ENCODE peak calls at places on chromosomes 13 and 19, in ten cellular contexts. One of them, this sample, is unnamed.

GRCh38 chr19:9597027-9597426 is 12.7 kb upstream of the ZNF121 start:
- DNase-seq in heart right ventricle: no peak
- DNase-seq in uterus: no peak
- DNase-seq in left ventricle myocardium inferior: no peak
- DNase-seq in endodermal cell: no peak
- DNase-seq in mucosa of descending colon: no peak
- DNase-seq in thoracic aorta: no peak
- DNase-seq in endothelial cell of umbilical vein: peak; percentile 9
- DNase-seq in neural progenitor cell: no peak
- DNase-seq in cardiac muscle cell: peak; percentile 73
- DNase-seq in this sample: no peak

GRCh38 chr19:56837004-56837403 is 3.5 kb downstream of the PEG3 start:
- DNase-seq in heart right ventricle: no peak
- DNase-seq in uterus: no peak
- DNase-seq in left ventricle myocardium inferior: no peak
- DNase-seq in endodermal cell: no peak
- DNase-seq in mucosa of descending colon: no peak
- DNase-seq in thoracic aorta: no peak
- DNase-seq in endothelial cell of umbilical vein: no peak
- DNase-seq in neural progenitor cell: no peak
- DNase-seq in cardiac muscle cell: no peak
- DNase-seq in this sample: no peak

GRCh38 chr19:33501957-33502356 is 19.6 kb downstream of the PEPD start:
- DNase-seq in heart right ventricle: no peak
- DNase-seq in uterus: no peak
- DNase-seq in left ventricle myocardium inferior: no peak
- DNase-seq in endodermal cell: no peak
- DNase-seq in mucosa of descending colon: no peak
- DNase-seq in thoracic aorta: no peak
- DNase-seq in endothelial cell of umbilical vein: no peak
- DNase-seq in neural progenitor cell: no peak
- DNase-seq in cardiac muscle cell: no peak
- DNase-seq in this sample: no peak

GRCh38 chr19:58395220-58395978 is at the start of gene RNF225:
- DNase-seq in heart right ventricle: no peak
- DNase-seq in uterus: no peak
- DNase-seq in left ventricle myocardium inferior: no peak
- DNase-seq in endodermal cell: peak; percentile 87
- DNase-seq in mucosa of descending colon: peak; percentile 53
- DNase-seq in thoracic aorta: no peak
- DNase-seq in endothelial cell of umbilical vein: no peak
- DNase-seq in neural progenitor cell: no peak
- DNase-seq in cardiac muscle cell: no peak
- DNase-seq in this sample: no peak

GRCh38 chr19:35484637-35485036 is 5.6 kb downstream of the KRTDAP start:
- DNase-seq in heart right ventricle: no peak
- DNase-seq in uterus: no peak
- DNase-seq in left ventricle myocardium inferior: no peak
- DNase-seq in endodermal cell: no peak
- DNase-seq in mucosa of descending colon: no peak
- DNase-seq in thoracic aorta: no peak
- DNase-seq in endothelial cell of umbilical vein: no peak
- DNase-seq in neural progenitor cell: no peak
- DNase-seq in cardiac muscle cell: no peak
- DNase-seq in this sample: no peak

GRCh38 chr19:10748924-10749434 is 31.1 kb downstream of the DNM2 start:
- DNase-seq in heart right ventricle: peak; percentile 60
- DNase-seq in uterus: no peak
- DNase-seq in left ventricle myocardium inferior: peak; percentile 49
- DNase-seq in endodermal cell: no peak
- DNase-seq in mucosa of descending colon: peak; percentile 86
- DNase-seq in thoracic aorta: no peak
- DNase-seq in endothelial cell of umbilical vein: peak; percentile 22
- DNase-seq in neural progenitor cell: no peak
- DNase-seq in cardiac muscle cell: peak; percentile 59
- DNase-seq in this sample: no peak

GRCh38 chr13:90336507-90336906 is 1011.0 kb upstream of the MIR17HG start:
- DNase-seq in heart right ventricle: no peak
- DNase-seq in uterus: no peak
- DNase-seq in left ventricle myocardium inferior: no peak
- DNase-seq in endodermal cell: no peak
- DNase-seq in mucosa of descending colon: no peak
- DNase-seq in thoracic aorta: no peak
- DNase-seq in endothelial cell of umbilical vein: no peak
- DNase-seq in neural progenitor cell: no peak
- DNase-seq in cardiac muscle cell: no peak
- DNase-seq in this sample: no peak

GRCh38 chr19:12000152-12000981 is 35.1 kb downstream of the ZNF433 start:
- DNase-seq in heart right ventricle: no peak
- DNase-seq in uterus: no peak
- DNase-seq in left ventricle myocardium inferior: no peak
- DNase-seq in endodermal cell: no peak
- DNase-seq in mucosa of descending colon: no peak
- DNase-seq in thoracic aorta: no peak
- DNase-seq in endothelial cell of umbilical vein: no peak
- DNase-seq in neural progenitor cell: no peak
- DNase-seq in cardiac muscle cell: no peak
- DNase-seq in this sample: no peak

GRCh38 chr13:94343243-94343585 is 136.3 kb downstream of the DCT start:
- DNase-seq in heart right ventricle: no peak
- DNase-seq in uterus: no peak
- DNase-seq in left ventricle myocardium inferior: no peak
- DNase-seq in endodermal cell: no peak
- DNase-seq in mucosa of descending colon: no peak
- DNase-seq in thoracic aorta: peak; percentile 8
- DNase-seq in endothelial cell of umbilical vein: no peak
- DNase-seq in neural progenitor cell: peak; percentile 83
- DNase-seq in cardiac muscle cell: no peak
- DNase-seq in this sample: no peak

GRCh38 chr13:51907040-51907732 is 45.4 kb downstream of the CCDC70 start:
- DNase-seq in heart right ventricle: no peak
- DNase-seq in uterus: no peak
- DNase-seq in left ventricle myocardium inferior: no peak
- DNase-seq in endodermal cell: no peak
- DNase-seq in mucosa of descending colon: no peak
- DNase-seq in thoracic aorta: no peak
- DNase-seq in endothelial cell of umbilical vein: no peak
- DNase-seq in neural progenitor cell: no peak
- DNase-seq in cardiac muscle cell: no peak
- DNase-seq in this sample: no peak

GRCh38 chr13:50228527-50228926 is 213.3 kb downstream of the KCNRG start:
- DNase-seq in heart right ventricle: no peak
- DNase-seq in uterus: no peak
- DNase-seq in left ventricle myocardium inferior: no peak
- DNase-seq in endodermal cell: no peak
- DNase-seq in mucosa of descending colon: no peak
- DNase-seq in thoracic aorta: no peak
- DNase-seq in endothelial cell of umbilical vein: no peak
- DNase-seq in neural progenitor cell: no peak
- DNase-seq in cardiac muscle cell: no peak
- DNase-seq in this sample: no peak

GRCh38 chr13:50226515-50227147 is 211.4 kb downstream of the KCNRG start:
- DNase-seq in heart right ventricle: no peak
- DNase-seq in uterus: no peak
- DNase-seq in left ventricle myocardium inferior: no peak
- DNase-seq in endodermal cell: no peak
- DNase-seq in mucosa of descending colon: no peak
- DNase-seq in thoracic aorta: no peak
- DNase-seq in endothelial cell of umbilical vein: no peak
- DNase-seq in neural progenitor cell: no peak
- DNase-seq in cardiac muscle cell: no peak
- DNase-seq in this sample: no peak

GRCh38 chr13:50230365-50230978 is 215.2 kb downstream of the KCNRG start:
- DNase-seq in heart right ventricle: no peak
- DNase-seq in uterus: no peak
- DNase-seq in left ventricle myocardium inferior: no peak
- DNase-seq in endodermal cell: no peak
- DNase-seq in mucosa of descending colon: no peak
- DNase-seq in thoracic aorta: no peak
- DNase-seq in endothelial cell of umbilical vein: no peak
- DNase-seq in neural progenitor cell: no peak
- DNase-seq in cardiac muscle cell: peak; percentile 90
- DNase-seq in this sample: no peak

GRCh38 chr13:50227356-50227755 is 212.1 kb downstream of the KCNRG start:
- DNase-seq in heart right ventricle: no peak
- DNase-seq in uterus: no peak
- DNase-seq in left ventricle myocardium inferior: no peak
- DNase-seq in endodermal cell: no peak
- DNase-seq in mucosa of descending colon: no peak
- DNase-seq in thoracic aorta: no peak
- DNase-seq in endothelial cell of umbilical vein: no peak
- DNase-seq in neural progenitor cell: no peak
- DNase-seq in cardiac muscle cell: no peak
- DNase-seq in this sample: no peak

DNA sequence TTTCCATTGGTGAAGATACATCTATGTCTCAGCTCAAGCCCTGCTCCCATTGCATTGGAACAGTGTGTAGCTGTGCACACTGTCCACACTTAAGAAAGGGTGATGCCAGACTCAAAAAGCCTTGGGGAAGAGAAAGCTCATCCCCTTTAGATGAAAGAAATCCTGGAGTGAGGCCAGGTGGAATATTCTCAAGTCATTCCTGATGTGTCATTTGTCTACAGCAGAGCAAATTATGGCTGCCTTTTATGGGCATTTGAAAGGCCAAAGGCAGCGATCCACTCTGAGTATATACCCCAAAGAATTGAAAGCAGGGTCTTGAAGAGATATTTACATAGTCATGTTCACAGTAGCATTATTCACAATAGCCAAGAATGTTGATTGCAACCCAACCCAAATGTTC is 214.7 kb downstream of the KCNRG start:
- DNase-seq in heart right ventricle: no peak
- DNase-seq in uterus: no peak
- DNase-seq in left ventricle myocardium inferior: no peak
- DNase-seq in endodermal cell: no peak
- DNase-seq in mucosa of descending colon: no peak
- DNase-seq in thoracic aorta: no peak
- DNase-seq in endothelial cell of umbilical vein: no peak
- DNase-seq in neural progenitor cell: no peak
- DNase-seq in cardiac muscle cell: peak; percentile 46
- DNase-seq in this sample: no peak
- H3K4me1 ChIP-seq in heart right ventricle: no peaks in the 10 kb centered on the region
- H3K4me1 ChIP-seq in uterus: no peaks in the 10 kb centered on the region
- H3K4me1 ChIP-seq in left ventricle myocardium inferior: peaks cover 3% of the 10 kb centered on the region
- H3K4me1 ChIP-seq in endodermal cell: no peaks in the 10 kb centered on the region
- H3K4me1 ChIP-seq in mucosa of descending colon: peaks cover 5% of the 10 kb centered on the region
- H3K4me1 ChIP-seq in thoracic aorta: no peaks in the 10 kb centered on the region
- H3K4me1 ChIP-seq in endothelial cell of umbilical vein: no peaks in the 10 kb centered on the region
- H3K4me1 ChIP-seq in neural progenitor cell: peaks cover 6% of the 10 kb centered on the region
- H3K4me1 ChIP-seq in cardiac muscle cell: no peaks in the 10 kb centered on the region
- H3K4me1 ChIP-seq in this sample: no peaks in the 10 kb centered on the region

GRCh38 chr19:29248332-29248844 is 35.4 kb upstream of the UQCRFS1 start:
- DNase-seq in heart right ventricle: no peak
- DNase-seq in uterus: no peak
- DNase-seq in left ventricle myocardium inferior: no peak
- DNase-seq in endodermal cell: no peak
- DNase-seq in mucosa of descending colon: no peak
- DNase-seq in thoracic aorta: no peak
- DNase-seq in endothelial cell of umbilical vein: no peak
- DNase-seq in neural progenitor cell: no peak
- DNase-seq in cardiac muscle cell: no peak
- DNase-seq in this sample: no peak
- TF ChIP-seq CTCF in heart right ventricle: no peak
- TF ChIP-seq CTCF in uterus: no peak
- TF ChIP-seq CTCF in left ventricle myocardium inferior: no peak
- TF ChIP-seq CTCF in endodermal cell: peak; percentile 19
- TF ChIP-seq CTCF in mucosa of descending colon: no peak
- TF ChIP-seq CTCF in thoracic aorta: no peak
- TF ChIP-seq CTCF in endothelial cell of umbilical vein: no peak
- TF ChIP-seq CTCF in neural progenitor cell: no peak
- TF ChIP-seq CTCF in cardiac muscle cell: no peak
- TF ChIP-seq CTCF in this sample: no peak

GRCh38 chr13:24274452-24274971 is 34.9 kb upstream of the C1QTNF9 start:
- DNase-seq in heart right ventricle: peak; percentile 34
- DNase-seq in uterus: no peak
- DNase-seq in left ventricle myocardium inferior: peak; percentile 62
- DNase-seq in endodermal cell: peak; percentile 25
- DNase-seq in mucosa of descending colon: peak; percentile 59
- DNase-seq in thoracic aorta: no peak
- DNase-seq in endothelial cell of umbilical vein: no peak
- DNase-seq in neural progenitor cell: no peak
- DNase-seq in cardiac muscle cell: peak; percentile 43
- DNase-seq in this sample: no peak
- H3K4me1 ChIP-seq in heart right ventricle: peaks cover 45% of the 10 kb centered on the region
- H3K4me1 ChIP-seq in uterus: no peaks in the 10 kb centered on the region
- H3K4me1 ChIP-seq in left ventricle myocardium inferior: peaks cover 59% of the 10 kb centered on the region
- H3K4me1 ChIP-seq in endodermal cell: no peaks in the 10 kb centered on the region
- H3K4me1 ChIP-seq in mucosa of descending colon: peaks cover 32% of the 10 kb centered on the region
- H3K4me1 ChIP-seq in thoracic aorta: peaks cover 28% of the 10 kb centered on the region
- H3K4me1 ChIP-seq in endothelial cell of umbilical vein: peaks cover 22% of the 10 kb centered on the region
- H3K4me1 ChIP-seq in neural progenitor cell: peaks cover 28% of the 10 kb centered on the region
- H3K4me1 ChIP-seq in cardiac muscle cell: peaks cover 34% of the 10 kb centered on the region
- H3K4me1 ChIP-seq in this sample: peaks cover 10% of the 10 kb centered on the region

GRCh38 chr13:42875448-42876269 is 94.3 kb downstream of the FAM216B start:
- DNase-seq in heart right ventricle: no peak
- DNase-seq in uterus: no peak
- DNase-seq in left ventricle myocardium inferior: no peak
- DNase-seq in endodermal cell: peak; percentile 85
- DNase-seq in mucosa of descending colon: no peak
- DNase-seq in thoracic aorta: no peak
- DNase-seq in endothelial cell of umbilical vein: peak; percentile 31
- DNase-seq in neural progenitor cell: peak; percentile 76
- DNase-seq in cardiac muscle cell: peak; percentile 82
- DNase-seq in this sample: no peak
- TF ChIP-seq CTCF in heart right ventricle: peak; percentile 35
- TF ChIP-seq CTCF in uterus: no peak
- TF ChIP-seq CTCF in left ventricle myocardium inferior: no peak
- TF ChIP-seq CTCF in endodermal cell: peak; percentile 69
- TF ChIP-seq CTCF in mucosa of descending colon: no peak
- TF ChIP-seq CTCF in thoracic aorta: no peak
- TF ChIP-seq CTCF in endothelial cell of umbilical vein: peak; percentile 11
- TF ChIP-seq CTCF in neural progenitor cell: peak; percentile 51
- TF ChIP-seq CTCF in cardiac muscle cell: peak; percentile 54
- TF ChIP-seq CTCF in this sample: no peak

DNA sequence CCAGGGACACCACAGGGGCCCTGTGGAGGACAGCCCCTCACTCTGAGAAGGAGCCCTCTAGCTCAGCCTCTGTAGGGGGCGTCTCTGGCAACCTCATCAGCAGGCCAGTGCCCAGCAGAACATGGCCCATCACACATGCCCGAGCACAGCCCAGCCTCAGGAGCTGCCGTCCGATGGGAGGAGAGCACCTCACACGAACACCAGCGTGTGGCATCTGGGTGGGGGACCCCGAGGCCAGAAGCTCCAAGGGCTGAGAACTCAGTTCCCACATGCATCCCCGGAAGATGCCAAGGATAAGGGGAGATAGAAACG is 11.3 kb downstream of the SH3GL1 start:
- DNase-seq in heart right ventricle: no peak
- DNase-seq in uterus: no peak
- DNase-seq in left ventricle myocardium inferior: no peak
- DNase-seq in endodermal cell: no peak
- DNase-seq in mucosa of descending colon: no peak
- DNase-seq in thoracic aorta: no peak
- DNase-seq in endothelial cell of umbilical vein: no peak
- DNase-seq in neural progenitor cell: no peak
- DNase-seq in cardiac muscle cell: no peak
- DNase-seq in this sample: no peak
- H3K4me1 ChIP-seq in heart right ventricle: peaks cover 51% of the 10 kb centered on the region
- H3K4me1 ChIP-seq in uterus: peaks cover 6% of the 10 kb centered on the region
- H3K4me1 ChIP-seq in left ventricle myocardium inferior: peaks cover 66% of the 10 kb centered on the region
- H3K4me1 ChIP-seq in endodermal cell: peaks cover 23% of the 10 kb centered on the region
- H3K4me1 ChIP-seq in mucosa of descending colon: peaks cover 12% of the 10 kb centered on the region
- H3K4me1 ChIP-seq in thoracic aorta: peaks cover 59% of the 10 kb centered on the region
- H3K4me1 ChIP-seq in endothelial cell of umbilical vein: peaks cover 60% of the 10 kb centered on the region
- H3K4me1 ChIP-seq in neural progenitor cell: peaks cover 59% of the 10 kb centered on the region
- H3K4me1 ChIP-seq in cardiac muscle cell: peaks cover 49% of the 10 kb centered on the region
- H3K4me1 ChIP-seq in this sample: peaks cover 46% of the 10 kb centered on the region

This sample was measured in ascending aorta.